ENCODE peak calls at places on chromosome 22, in nine cellular contexts. One of them, this sample, is unnamed.

GRCh38 chr22:42151924-42152635 is 21.5 kb upstream of the CYP2D6 start:
- DNase-seq in MCF 10A: no peak
- DNase-seq in astrocyte of the cerebellum: no peak
- DNase-seq in CD8-positive, alpha-beta T cell: no peak
- DNase-seq in CD8-positive, alpha-beta memory T cell: no peak
- DNase-seq in left cardiac atrium: peak
- DNase-seq in substantia nigra: no peak
- DNase-seq in stimulated activated CD4-positive, alpha-beta T cell treated with anti-CD3 and anti-CD28 coated beads, Interleukin-4, amount 100 ng/mL, for 48 hours: no peak
- DNase-seq in activated T-helper 1 cell treated with Interleukin-2 at 50 U/mL for 16 hours: no peak
- DNase-seq in this sample: no peak

GRCh38 chr22:33747576-33748180 is 172.6 kb downstream of the LARGE1 start:
- DNase-seq in CD8-positive, alpha-beta memory T cell: no peak
- DNase-seq in astrocyte of the cerebellum: no peak
- DNase-seq in CD8-positive, alpha-beta T cell: no peak
- DNase-seq in MCF 10A: no peak
- DNase-seq in left cardiac atrium: no peak
- DNase-seq in substantia nigra: no peak
- DNase-seq in stimulated activated CD4-positive, alpha-beta T cell treated with anti-CD3 and anti-CD28 coated beads, Interleukin-4, amount 100 ng/mL, for 48 hours: no peak
- DNase-seq in activated T-helper 1 cell treated with Interleukin-2 at 50 U/mL for 16 hours: no peak
- DNase-seq in this sample: no peak

GRCh38 chr22:19962246-19962908 is 20.8 kb upstream of the TXNRD2 start:
- DNase-seq in left cardiac atrium: peak
- DNase-seq in CD8-positive, alpha-beta T cell: peak
- DNase-seq in stimulated activated CD4-positive, alpha-beta T cell treated with anti-CD3 and anti-CD28 coated beads, Interleukin-4, amount 100 ng/mL, for 48 hours: peak
- DNase-seq in MCF 10A: peak
- DNase-seq in astrocyte of the cerebellum: no peak
- DNase-seq in activated T-helper 1 cell treated with Interleukin-2 at 50 U/mL for 16 hours: peak
- DNase-seq in CD8-positive, alpha-beta memory T cell: no peak
- DNase-seq in substantia nigra: peak
- DNase-seq in this sample: peak

GRCh38 chr22:41524283-41524682 is 20.0 kb downstream of the POLR3H start:
- DNase-seq in astrocyte of the cerebellum: no peak
- DNase-seq in CD8-positive, alpha-beta T cell: no peak
- DNase-seq in stimulated activated CD4-positive, alpha-beta T cell treated with anti-CD3 and anti-CD28 coated beads, Interleukin-4, amount 100 ng/mL, for 48 hours: no peak
- DNase-seq in substantia nigra: peak
- DNase-seq in MCF 10A: no peak
- DNase-seq in CD8-positive, alpha-beta memory T cell: no peak
- DNase-seq in left cardiac atrium: peak
- DNase-seq in activated T-helper 1 cell treated with Interleukin-2 at 50 U/mL for 16 hours: no peak
- DNase-seq in this sample: peak

GRCh38 chr22:48504519-48505140 is 1323.0 kb downstream of the BRD1 start:
- DNase-seq in astrocyte of the cerebellum: no peak
- DNase-seq in activated T-helper 1 cell treated with Interleukin-2 at 50 U/mL for 16 hours: no peak
- DNase-seq in CD8-positive, alpha-beta T cell: no peak
- DNase-seq in CD8-positive, alpha-beta memory T cell: no peak
- DNase-seq in left cardiac atrium: no peak
- DNase-seq in stimulated activated CD4-positive, alpha-beta T cell treated with anti-CD3 and anti-CD28 coated beads, Interleukin-4, amount 100 ng/mL, for 48 hours: no peak
- DNase-seq in MCF 10A: no peak
- DNase-seq in substantia nigra: no peak
- DNase-seq in this sample: no peak

GRCh38 chr22:32859743-32860142 is 58.2 kb downstream of the TIMP3 start:
- DNase-seq in astrocyte of the cerebellum: no peak
- DNase-seq in activated T-helper 1 cell treated with Interleukin-2 at 50 U/mL for 16 hours: no peak
- DNase-seq in CD8-positive, alpha-beta T cell: no peak
- DNase-seq in substantia nigra: no peak
- DNase-seq in left cardiac atrium: no peak
- DNase-seq in stimulated activated CD4-positive, alpha-beta T cell treated with anti-CD3 and anti-CD28 coated beads, Interleukin-4, amount 100 ng/mL, for 48 hours: no peak
- DNase-seq in MCF 10A: no peak
- DNase-seq in CD8-positive, alpha-beta memory T cell: no peak
- DNase-seq in this sample: no peak

GRCh38 chr22:34414467-34415440 is 494.5 kb upstream of the LARGE1 start:
- DNase-seq in substantia nigra: no peak
- DNase-seq in stimulated activated CD4-positive, alpha-beta T cell treated with anti-CD3 and anti-CD28 coated beads, Interleukin-4, amount 100 ng/mL, for 48 hours: peak
- DNase-seq in left cardiac atrium: no peak
- DNase-seq in CD8-positive, alpha-beta memory T cell: no peak
- DNase-seq in CD8-positive, alpha-beta T cell: no peak
- DNase-seq in astrocyte of the cerebellum: no peak
- DNase-seq in MCF 10A: no peak
- DNase-seq in activated T-helper 1 cell treated with Interleukin-2 at 50 U/mL for 16 hours: no peak
- DNase-seq in this sample: peak

GRCh38 chr22:46744581-46744980 is 6.5 kb upstream of the CERK start:
- DNase-seq in left cardiac atrium: no peak
- DNase-seq in activated T-helper 1 cell treated with Interleukin-2 at 50 U/mL for 16 hours: no peak
- DNase-seq in astrocyte of the cerebellum: no peak
- DNase-seq in substantia nigra: no peak
- DNase-seq in stimulated activated CD4-positive, alpha-beta T cell treated with anti-CD3 and anti-CD28 coated beads, Interleukin-4, amount 100 ng/mL, for 48 hours: no peak
- DNase-seq in MCF 10A: no peak
- DNase-seq in CD8-positive, alpha-beta memory T cell: no peak
- DNase-seq in CD8-positive, alpha-beta T cell: no peak
- DNase-seq in this sample: no peak

GRCh38 chr22:48827228-48827810 is 1000.4 kb downstream of the BRD1 start:
- DNase-seq in substantia nigra: no peak
- DNase-seq in CD8-positive, alpha-beta T cell: no peak
- DNase-seq in left cardiac atrium: no peak
- DNase-seq in MCF 10A: no peak
- DNase-seq in astrocyte of the cerebellum: peak
- DNase-seq in activated T-helper 1 cell treated with Interleukin-2 at 50 U/mL for 16 hours: no peak
- DNase-seq in stimulated activated CD4-positive, alpha-beta T cell treated with anti-CD3 and anti-CD28 coated beads, Interleukin-4, amount 100 ng/mL, for 48 hours: no peak
- DNase-seq in CD8-positive, alpha-beta memory T cell: no peak
- DNase-seq in this sample: no peak

GRCh38 chr22:48897959-48898358 is 929.7 kb downstream of the BRD1 start:
- DNase-seq in CD8-positive, alpha-beta memory T cell: no peak
- DNase-seq in astrocyte of the cerebellum: no peak
- DNase-seq in left cardiac atrium: no peak
- DNase-seq in activated T-helper 1 cell treated with Interleukin-2 at 50 U/mL for 16 hours: no peak
- DNase-seq in stimulated activated CD4-positive, alpha-beta T cell treated with anti-CD3 and anti-CD28 coated beads, Interleukin-4, amount 100 ng/mL, for 48 hours: no peak
- DNase-seq in substantia nigra: no peak
- DNase-seq in MCF 10A: no peak
- DNase-seq in CD8-positive, alpha-beta T cell: peak
- DNase-seq in this sample: no peak

GRCh38 chr22:45460288-45461109 is 42.2 kb upstream of the FBLN1 start:
- DNase-seq in left cardiac atrium: peak
- DNase-seq in CD8-positive, alpha-beta memory T cell: no peak
- DNase-seq in substantia nigra: no peak
- DNase-seq in MCF 10A: no peak
- DNase-seq in CD8-positive, alpha-beta T cell: no peak
- DNase-seq in activated T-helper 1 cell treated with Interleukin-2 at 50 U/mL for 16 hours: no peak
- DNase-seq in stimulated activated CD4-positive, alpha-beta T cell treated with anti-CD3 and anti-CD28 coated beads, Interleukin-4, amount 100 ng/mL, for 48 hours: no peak
- DNase-seq in astrocyte of the cerebellum: no peak
- DNase-seq in this sample: no peak

GRCh38 chr22:48902983-48903650 is 924.6 kb downstream of the BRD1 start:
- DNase-seq in CD8-positive, alpha-beta T cell: no peak
- DNase-seq in CD8-positive, alpha-beta memory T cell: no peak
- DNase-seq in substantia nigra: no peak
- DNase-seq in MCF 10A: no peak
- DNase-seq in astrocyte of the cerebellum: no peak
- DNase-seq in stimulated activated CD4-positive, alpha-beta T cell treated with anti-CD3 and anti-CD28 coated beads, Interleukin-4, amount 100 ng/mL, for 48 hours: no peak
- DNase-seq in activated T-helper 1 cell treated with Interleukin-2 at 50 U/mL for 16 hours: no peak
- DNase-seq in left cardiac atrium: no peak
- DNase-seq in this sample: no peak

GRCh38 chr22:44595841-44596341 is 97.9 kb upstream of the RTL6 start:
- DNase-seq in CD8-positive, alpha-beta memory T cell: no peak
- DNase-seq in substantia nigra: no peak
- DNase-seq in astrocyte of the cerebellum: peak
- DNase-seq in stimulated activated CD4-positive, alpha-beta T cell treated with anti-CD3 and anti-CD28 coated beads, Interleukin-4, amount 100 ng/mL, for 48 hours: no peak
- DNase-seq in MCF 10A: no peak
- DNase-seq in activated T-helper 1 cell treated with Interleukin-2 at 50 U/mL for 16 hours: no peak
- DNase-seq in CD8-positive, alpha-beta T cell: no peak
- DNase-seq in left cardiac atrium: no peak
- DNase-seq in this sample: no peak

GRCh38 chr22:50715250-50715649 is 22.8 kb upstream of the ACR start:
- DNase-seq in left cardiac atrium: no peak
- DNase-seq in activated T-helper 1 cell treated with Interleukin-2 at 50 U/mL for 16 hours: no peak
- DNase-seq in stimulated activated CD4-positive, alpha-beta T cell treated with anti-CD3 and anti-CD28 coated beads, Interleukin-4, amount 100 ng/mL, for 48 hours: no peak
- DNase-seq in substantia nigra: no peak
- DNase-seq in CD8-positive, alpha-beta T cell: no peak
- DNase-seq in astrocyte of the cerebellum: no peak
- DNase-seq in CD8-positive, alpha-beta memory T cell: no peak
- DNase-seq in MCF 10A: no peak
- DNase-seq in this sample: no peak